ENCODE peak calls at places on chromosome 4, in eight cellular contexts. E, H, N, T, K, P, B and D are unnamed samples.

GRCh38 chr4:185227131-185227551 is 17.7 kb downstream of the SNX25 start:
- DNase-seq in B (no peak), H (no peak), K (no peak), E (no peak), P (no peak), T (no peak), N (no peak), D (no peak)

GRCh38 chr4:113657834-113658233 is 103.7 kb downstream of the CAMK2D start:
- DNase-seq in B (no peak), N (no peak), T (no peak), E (no peak), P (no peak), K (no peak), H (no peak), D (no peak)

GRCh38 chr4:1151541-1151940 is 20.8 kb downstream of the SPON2 start:
- DNase-seq in K (no peak), E (no peak), T (no peak), N (no peak), P (no peak), B (no peak), H (no peak), D (no peak)

GRCh38 chr4:184343400-184344177 is 125.9 kb upstream of the ENPP6 start:
- DNase-seq in N (peak), B (peak), E (peak), H (peak), K (no peak), P (peak), T (peak), D (no peak)

GRCh38 chr4:105474110-105474518 is 252 bp upstream of the PPA2 start:
- DNase-seq in P (no peak), T (peak), K (peak), E (no peak), N (peak), B (no peak), H (peak), D (no peak)

GRCh38 chr4:128630881-128631280 is 178.6 kb upstream of the JADE1 start:
- DNase-seq in B (no peak), H (no peak), P (no peak), T (no peak), K (no peak), N (no peak), E (no peak), D (no peak)

GRCh38 chr4:116453127-116453526 is 632.2 kb downstream of the TRAM1L1 start:
- DNase-seq in B (no peak), H (no peak), T (no peak), N (no peak), P (no peak), K (no peak), E (no peak), D (no peak)

GRCh38 chr4:53734584-53735363 is 143.5 kb upstream of the LNX1 start:
- DNase-seq in H (peak), T (no peak), P (no peak), E (no peak), B (no peak), N (no peak), K (no peak), D (no peak)

GRCh38 chr4:3665360-3665891 is 100.8 kb upstream of the ADRA2C start:
- DNase-seq in N (no peak), K (no peak), E (no peak), P (no peak), T (no peak), B (no peak), H (no peak), D (no peak)

GRCh38 chr4:168631241-168632151 is 134.6 kb downstream of the PALLD start:
- DNase-seq in H (peak), E (peak), T (peak), B (no peak), K (no peak), P (no peak), N (peak), D (no peak)

GRCh38 chr4:109072595-109072994 is 229.9 kb downstream of the COL25A1 start:
- DNase-seq in T (no peak), E (no peak), K (no peak), P (no peak), H (peak), N (no peak), B (no peak), D (peak)

GRCh38 chr4:119543794-119544193 is 84.8 kb downstream of the PDE5A start:
- DNase-seq in T (no peak), K (no peak), P (no peak), B (no peak), N (no peak), H (no peak), E (no peak), D (no peak)

GRCh38 chr4:182245541-182246245 is 2.5 kb downstream of the TENM3 start:
- DNase-seq in N (no peak), P (no peak), E (no peak), K (no peak), T (no peak), H (no peak), B (no peak), D (peak)

GRCh38 chr4:107931775-107932321 is 499 bp downstream of the CYP2U1 start:
- DNase-seq in E (no peak), T (peak), H (no peak), P (no peak), N (no peak), B (peak), K (no peak), D (no peak)

GRCh38 chr4:65791111-65791806 is 121.0 kb upstream of the EPHA5 start:
- DNase-seq in P (no peak), H (peak), B (no peak), E (no peak), T (no peak), K (no peak), N (no peak), D (no peak)

GRCh38 chr4:108148316-108148715 is 20.4 kb downstream of the LEF1 start:
- DNase-seq in N (no peak), H (no peak), B (no peak), P (no peak), E (no peak), K (no peak), T (peak), D (no peak)

GRCh38 chr4:6338175-6338950 is 68.7 kb downstream of the WFS1 start:
- DNase-seq in K (no peak), B (peak), E (no peak), H (no peak), T (no peak), P (no peak), N (no peak), D (no peak)

GRCh38 chr4:152894673-152895072 is 41.5 kb upstream of the FHDC1 start:
- DNase-seq in T (no peak), E (no peak), H (peak), B (no peak), N (no peak), K (no peak), P (no peak), D (peak)

GRCh38 chr4:69589884-69590283 is 49.6 kb downstream of the UGT2A2 start:
- DNase-seq in H (no peak), B (no peak), E (no peak), P (no peak), N (no peak), K (no peak), T (no peak), D (no peak)

GRCh38 chr4:140138428-140138827 is 15.6 kb downstream of the MAML3 start:
- DNase-seq in N (no peak), K (no peak), B (no peak), E (no peak), T (no peak), H (no peak), P (no peak), D (no peak)

GRCh38 chr4:9781343-9782135 is at the start of gene DRD5:
- DNase-seq in E (no peak), B (no peak), T (no peak), K (no peak), H (no peak), P (no peak), N (peak), D (no peak)

GRCh38 chr4:182521006-182521405 is 277.8 kb downstream of the TENM3 start:
- DNase-seq in T (no peak), E (no peak), H (no peak), P (no peak), K (no peak), N (no peak), B (no peak), D (no peak)

GRCh38 chr4:66911898-66912297 is 633.4 kb downstream of the CENPC start:
- DNase-seq in B (no peak), H (peak), T (no peak), K (no peak), P (no peak), E (no peak), N (no peak), D (peak)

GRCh38 chr4:71221510-71222466 is 117.0 kb upstream of the SLC4A4 start:
- DNase-seq in T (no peak), P (no peak), E (no peak), N (no peak), B (no peak), K (no peak), H (no peak), D (peak)

GRCh38 chr4:169070895-169071218 is 60.8 kb upstream of the CBR4 start:
- DNase-seq in B (no peak), H (no peak), E (no peak), P (no peak), K (no peak), N (no peak), T (no peak), D (peak)

GRCh38 chr4:113122066-113122465 is 72.6 kb downstream of the ANK2 start:
- DNase-seq in E (no peak), K (no peak), B (peak), P (no peak), N (no peak), T (no peak), H (no peak), D (no peak)

GRCh38 chr4:87512400-87512799 is 16.8 kb downstream of the SPARCL1 start:
- DNase-seq in H (no peak), P (no peak), T (no peak), E (no peak), N (no peak), K (no peak), B (no peak), D (no peak)

GRCh38 chr4:39466747-39467146 is 7.9 kb downstream of the LIAS start:
- DNase-seq in H (no peak), N (no peak), T (no peak), B (no peak), K (no peak), P (no peak), E (no peak), D (no peak)

GRCh38 chr4:42568610-42569207 is 88.2 kb downstream of the ATP8A1 start:
- DNase-seq in T (peak), E (peak), K (peak), B (peak), N (peak), H (peak), P (peak), D (peak)

GRCh38 chr4:31391976-31392375 is 671.8 kb downstream of the PCDH7 start:
- DNase-seq in E (no peak), P (no peak), T (no peak), H (no peak), N (no peak), B (no peak), K (no peak), D (no peak)

GRCh38 chr4:138290803-138291202 is 48.7 kb upstream of the SLC7A11 start:
- DNase-seq in N (no peak), E (no peak), B (no peak), K (no peak), P (no peak), H (no peak), T (no peak), D (no peak)

GRCh38 chr4:113645771-113646455 is 115.6 kb downstream of the CAMK2D start:
- DNase-seq in N (peak), T (no peak), E (peak), P (no peak), K (no peak), B (no peak), H (peak), D (peak)

GRCh38 chr4:53863731-53864130 is 200.7 kb downstream of the CHIC2 start:
- DNase-seq in E (no peak), P (no peak), H (no peak), T (no peak), K (no peak), N (no peak), B (no peak), D (no peak)